ENCODE peak calls at places on chromosomes 16 and 17, in ten cellular contexts. One of them, this sample, is unnamed.

GRCh38 chr16:11152677-11153321 is 103.2 kb downstream of the SOCS1 start:
- DNase-seq in Calu3: no peak
- DNase-seq in endothelial cell: no peak
- DNase-seq in A673: no peak
- DNase-seq in choroid plexus epithelial cell: no peak
- DNase-seq in CD8-positive, alpha-beta T cell: no peak
- DNase-seq in AG09309: no peak
- DNase-seq in HCT116: no peak
- DNase-seq in mammary epithelial cell: no peak
- DNase-seq in stomach: no peak
- DNase-seq in this sample: no peak

GRCh38 chr17:76865174-76865573 is 3.0 kb upstream of the MGAT5B start:
- DNase-seq in HCT116: no peak
- DNase-seq in AG09309: no peak
- DNase-seq in stomach: no peak
- DNase-seq in mammary epithelial cell: no peak
- DNase-seq in CD8-positive, alpha-beta T cell: no peak
- DNase-seq in choroid plexus epithelial cell: no peak
- DNase-seq in A673: no peak
- DNase-seq in Calu3: no peak
- DNase-seq in endothelial cell: no peak
- DNase-seq in this sample: no peak

GRCh38 chr16:65413861-65414260 is 292.0 kb upstream of the CDH11 start:
- DNase-seq in HCT116: no peak
- DNase-seq in AG09309: no peak
- DNase-seq in CD8-positive, alpha-beta T cell: no peak
- DNase-seq in Calu3: no peak
- DNase-seq in A673: no peak
- DNase-seq in choroid plexus epithelial cell: peak; percentile 17
- DNase-seq in mammary epithelial cell: no peak
- DNase-seq in endothelial cell: no peak
- DNase-seq in stomach: no peak
- DNase-seq in this sample: no peak

GRCh38 chr17:50495918-50496317 is 12.3 kb upstream of the MYCBPAP start:
- DNase-seq in choroid plexus epithelial cell: peak; percentile 36
- DNase-seq in Calu3: no peak
- DNase-seq in AG09309: no peak
- DNase-seq in stomach: no peak
- DNase-seq in A673: no peak
- DNase-seq in mammary epithelial cell: no peak
- DNase-seq in endothelial cell: no peak
- DNase-seq in HCT116: no peak
- DNase-seq in CD8-positive, alpha-beta T cell: no peak
- DNase-seq in this sample: no peak

GRCh38 chr16:78689031-78689430 is 589.6 kb downstream of the WWOX start:
- DNase-seq in AG09309: no peak
- DNase-seq in mammary epithelial cell: no peak
- DNase-seq in Calu3: no peak
- DNase-seq in choroid plexus epithelial cell: no peak
- DNase-seq in HCT116: no peak
- DNase-seq in CD8-positive, alpha-beta T cell: no peak
- DNase-seq in endothelial cell: no peak
- DNase-seq in stomach: no peak
- DNase-seq in A673: no peak
- DNase-seq in this sample: no peak

GRCh38 chr17:39027037-39027436 is 59.8 kb upstream of the FBXO47 start:
- DNase-seq in A673: peak; percentile 23
- DNase-seq in choroid plexus epithelial cell: no peak
- DNase-seq in endothelial cell: peak; percentile 15
- DNase-seq in mammary epithelial cell: peak; percentile 16
- DNase-seq in stomach: peak; percentile 76
- DNase-seq in Calu3: peak; percentile 83
- DNase-seq in HCT116: no peak
- DNase-seq in AG09309: no peak
- DNase-seq in CD8-positive, alpha-beta T cell: peak; percentile 19
- DNase-seq in this sample: no peak

GRCh38 chr17:40827746-40828453 is 5.5 kb upstream of the KRT10 start:
- DNase-seq in HCT116: peak; percentile 80
- DNase-seq in stomach: no peak
- DNase-seq in mammary epithelial cell: peak; percentile 74
- DNase-seq in choroid plexus epithelial cell: peak; percentile 88
- DNase-seq in Calu3: no peak
- DNase-seq in CD8-positive, alpha-beta T cell: no peak
- DNase-seq in AG09309: no peak
- DNase-seq in endothelial cell: no peak
- DNase-seq in A673: peak; percentile 53
- DNase-seq in this sample: no peak

GRCh38 chr16:50591800-50592771 is 43.9 kb downstream of the NKD1 start:
- DNase-seq in HCT116: no peak
- DNase-seq in Calu3: peak; percentile 35
- DNase-seq in choroid plexus epithelial cell: no peak
- DNase-seq in A673: peak; percentile 32
- DNase-seq in endothelial cell: no peak
- DNase-seq in mammary epithelial cell: no peak
- DNase-seq in stomach: peak; percentile 37
- DNase-seq in CD8-positive, alpha-beta T cell: no peak
- DNase-seq in AG09309: no peak
- DNase-seq in this sample: no peak

GRCh38 chr17:36545093-36545464 is 360 bp downstream of the GGNBP2 start:
- DNase-seq in Calu3: peak; percentile 95
- DNase-seq in CD8-positive, alpha-beta T cell: no peak
- DNase-seq in HCT116: no peak
- DNase-seq in endothelial cell: no peak
- DNase-seq in choroid plexus epithelial cell: no peak
- DNase-seq in A673: no peak
- DNase-seq in AG09309: no peak
- DNase-seq in mammary epithelial cell: no peak
- DNase-seq in stomach: no peak
- DNase-seq in this sample: no peak

GRCh38 chr17:36545465-36546417 is 1.0 kb downstream of the GGNBP2 start:
- DNase-seq in stomach: peak; percentile 97
- DNase-seq in choroid plexus epithelial cell: peak; percentile 99
- DNase-seq in endothelial cell: peak; percentile 97
- DNase-seq in A673: peak; percentile 95
- DNase-seq in AG09309: peak; percentile 92
- DNase-seq in CD8-positive, alpha-beta T cell: peak; percentile 97
- DNase-seq in mammary epithelial cell: peak; percentile 97
- DNase-seq in Calu3: peak; percentile 100
- DNase-seq in HCT116: peak; percentile 93
- DNase-seq in this sample: peak; percentile 99

GRCh38 chr17:36542755-36543154 is 2.0 kb upstream of the GGNBP2 start:
- DNase-seq in mammary epithelial cell: no peak
- DNase-seq in Calu3: no peak
- DNase-seq in HCT116: no peak
- DNase-seq in AG09309: no peak
- DNase-seq in CD8-positive, alpha-beta T cell: no peak
- DNase-seq in A673: no peak
- DNase-seq in choroid plexus epithelial cell: no peak
- DNase-seq in stomach: no peak
- DNase-seq in endothelial cell: no peak
- DNase-seq in this sample: no peak

GRCh38 chr17:36544320-36545092 is at the start of gene GGNBP2:
- DNase-seq in stomach: peak; percentile 92
- DNase-seq in AG09309: peak; percentile 60
- DNase-seq in choroid plexus epithelial cell: peak; percentile 97
- DNase-seq in A673: peak; percentile 92
- DNase-seq in mammary epithelial cell: peak; percentile 91
- DNase-seq in HCT116: peak; percentile 76
- DNase-seq in CD8-positive, alpha-beta T cell: peak; percentile 90
- DNase-seq in Calu3: peak; percentile 100
- DNase-seq in endothelial cell: peak; percentile 95
- DNase-seq in this sample: peak; percentile 94

DNA sequence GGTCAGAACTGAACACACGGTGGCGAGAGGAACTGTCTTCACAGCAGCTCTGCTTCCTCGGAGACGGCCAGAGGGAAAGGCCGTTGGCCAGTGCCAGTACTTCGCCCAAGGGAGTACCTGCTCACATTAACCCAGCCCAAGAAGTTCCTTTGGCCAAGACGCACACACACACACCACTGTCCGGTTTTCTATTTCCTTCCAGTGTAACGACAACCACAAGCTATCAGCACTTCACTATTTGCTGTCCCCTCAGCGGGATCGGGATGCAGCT is 735 bp upstream of the GGNBP2 start:
- DNase-seq in endothelial cell: no peak
- DNase-seq in AG09309: no peak
- DNase-seq in HCT116: no peak
- DNase-seq in choroid plexus epithelial cell: no peak
- DNase-seq in Calu3: no peak
- DNase-seq in A673: peak; percentile 1
- DNase-seq in CD8-positive, alpha-beta T cell: peak; percentile 27
- DNase-seq in mammary epithelial cell: peak; percentile 60
- DNase-seq in stomach: peak; percentile 47
- DNase-seq in this sample: no peak
- TF ChIP-seq CTCF in endothelial cell: no peak
- TF ChIP-seq CTCF in AG09309: peak; percentile 21
- TF ChIP-seq CTCF in HCT116: peak; percentile 8
- TF ChIP-seq CTCF in choroid plexus epithelial cell: peak; percentile 35
- TF ChIP-seq CTCF in Calu3: no peak
- TF ChIP-seq CTCF in A673: no peak
- TF ChIP-seq CTCF in CD8-positive, alpha-beta T cell: no peak
- TF ChIP-seq CTCF in mammary epithelial cell: no peak
- TF ChIP-seq CTCF in stomach: no peak
- TF ChIP-seq CTCF in this sample: peak; percentile 25

GRCh38 chr16:4477966-4478365 is 1.8 kb downstream of the HMOX2 start:
- DNase-seq in stomach: no peak
- DNase-seq in HCT116: peak; percentile 45
- DNase-seq in A673: no peak
- DNase-seq in Calu3: peak; percentile 52
- DNase-seq in endothelial cell: peak; percentile 56
- DNase-seq in CD8-positive, alpha-beta T cell: no peak
- DNase-seq in mammary epithelial cell: peak; percentile 93
- DNase-seq in AG09309: no peak
- DNase-seq in choroid plexus epithelial cell: peak; percentile 50
- DNase-seq in this sample: no peak
- TF ChIP-seq CTCF in stomach: no peak
- TF ChIP-seq CTCF in HCT116: peak; percentile 12
- TF ChIP-seq CTCF in A673: peak; percentile 30
- TF ChIP-seq CTCF in Calu3: no peak
- TF ChIP-seq CTCF in endothelial cell: no peak
- TF ChIP-seq CTCF in CD8-positive, alpha-beta T cell: peak; percentile 27
- TF ChIP-seq CTCF in mammary epithelial cell: no peak
- TF ChIP-seq CTCF in AG09309: peak; percentile 21
- TF ChIP-seq CTCF in choroid plexus epithelial cell: peak; percentile 37
- TF ChIP-seq CTCF in this sample: peak; percentile 55

DNA sequence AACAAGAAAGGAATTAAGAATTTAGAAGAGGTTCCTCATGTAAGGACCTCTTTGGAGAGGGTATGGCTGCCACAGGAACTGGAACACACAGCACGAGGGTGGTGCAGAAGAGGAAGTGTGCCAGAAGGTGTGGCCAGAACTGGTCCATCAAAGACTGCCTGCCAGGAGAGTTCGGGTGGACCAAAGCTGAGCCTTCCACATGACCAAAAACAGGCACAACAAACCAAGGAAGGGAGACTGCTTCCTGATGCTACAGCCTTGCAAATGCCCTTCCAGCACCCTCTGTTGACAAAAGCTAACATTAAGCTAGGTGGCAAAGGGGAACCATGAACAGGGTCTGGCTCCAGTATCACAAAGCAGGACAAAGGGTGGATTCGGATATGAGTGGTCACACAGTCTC is 125.8 kb upstream of the TMEM97 start:
- DNase-seq in HCT116: no peak
- DNase-seq in AG09309: no peak
- DNase-seq in mammary epithelial cell: no peak
- DNase-seq in CD8-positive, alpha-beta T cell: no peak
- DNase-seq in stomach: no peak
- DNase-seq in endothelial cell: no peak
- DNase-seq in choroid plexus epithelial cell: no peak
- DNase-seq in A673: no peak
- DNase-seq in Calu3: peak; percentile 4
- DNase-seq in this sample: no peak
- TF ChIP-seq CTCF in HCT116: no peak
- TF ChIP-seq CTCF in AG09309: no peak
- TF ChIP-seq CTCF in mammary epithelial cell: no peak
- TF ChIP-seq CTCF in CD8-positive, alpha-beta T cell: no peak
- TF ChIP-seq CTCF in stomach: no peak
- TF ChIP-seq CTCF in endothelial cell: no peak
- TF ChIP-seq CTCF in choroid plexus epithelial cell: no peak
- TF ChIP-seq CTCF in A673: peak; percentile 21
- TF ChIP-seq CTCF in Calu3: no peak
- TF ChIP-seq CTCF in this sample: no peak

DNA sequence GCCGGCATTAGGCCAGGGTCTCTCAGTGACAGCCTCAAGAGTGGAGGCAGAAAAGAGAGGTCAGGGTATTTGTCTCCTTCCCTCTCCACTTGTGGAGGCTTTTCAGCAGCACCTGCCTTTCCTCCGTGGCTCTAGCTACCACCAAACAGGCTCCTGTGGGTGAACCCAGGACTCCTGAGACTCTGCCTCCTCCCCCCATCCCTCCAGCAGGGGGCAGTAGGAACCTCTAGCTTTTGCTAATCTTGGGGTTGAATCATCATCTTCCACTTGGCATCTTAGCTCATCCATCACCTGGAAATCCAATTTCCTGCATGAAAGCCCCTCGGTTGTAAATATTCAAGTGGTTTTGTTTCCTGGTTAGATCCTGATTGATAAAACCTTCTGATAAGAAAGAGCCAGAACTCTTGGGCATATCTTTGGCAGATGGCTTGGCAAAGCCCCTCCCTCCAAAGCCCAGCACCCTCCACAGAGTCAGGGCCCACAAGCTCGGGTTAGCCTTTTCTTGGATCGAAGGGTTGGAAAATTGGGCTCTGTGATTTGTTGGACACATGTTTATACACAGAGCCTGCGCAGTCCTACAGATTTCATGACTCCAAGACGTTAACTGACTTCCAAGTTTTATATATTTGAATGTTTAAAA is 322.1 kb downstream of the MAP2K4 start:
- DNase-seq in A673: peak; percentile 54
- DNase-seq in HCT116: peak; percentile 8
- DNase-seq in stomach: peak; percentile 62
- DNase-seq in Calu3: peak; percentile 31
- DNase-seq in CD8-positive, alpha-beta T cell: no peak
- DNase-seq in choroid plexus epithelial cell: peak; percentile 45
- DNase-seq in AG09309: no peak
- DNase-seq in endothelial cell: peak; percentile 56
- DNase-seq in mammary epithelial cell: no peak
- DNase-seq in this sample: no peak
- TF ChIP-seq CTCF in A673: peak; percentile 69
- TF ChIP-seq CTCF in HCT116: peak; percentile 71
- TF ChIP-seq CTCF in stomach: peak; percentile 47
- TF ChIP-seq CTCF in Calu3: peak; percentile 24
- TF ChIP-seq CTCF in CD8-positive, alpha-beta T cell: no peak
- TF ChIP-seq CTCF in choroid plexus epithelial cell: peak; percentile 73
- TF ChIP-seq CTCF in AG09309: peak; percentile 71
- TF ChIP-seq CTCF in endothelial cell: peak; percentile 63
- TF ChIP-seq CTCF in mammary epithelial cell: no peak
- TF ChIP-seq CTCF in this sample: peak; percentile 58

GRCh38 chr16:88099563-88099890 is 148.3 kb downstream of the BANP start:
- DNase-seq in HCT116: no peak
- DNase-seq in endothelial cell: no peak
- DNase-seq in Calu3: no peak
- DNase-seq in stomach: no peak
- DNase-seq in choroid plexus epithelial cell: no peak
- DNase-seq in mammary epithelial cell: no peak
- DNase-seq in CD8-positive, alpha-beta T cell: no peak
- DNase-seq in A673: no peak
- DNase-seq in AG09309: no peak
- DNase-seq in this sample: no peak
- TF ChIP-seq CTCF in HCT116: no peak
- TF ChIP-seq CTCF in endothelial cell: no peak
- TF ChIP-seq CTCF in Calu3: no peak
- TF ChIP-seq CTCF in stomach: no peak
- TF ChIP-seq CTCF in choroid plexus epithelial cell: no peak
- TF ChIP-seq CTCF in mammary epithelial cell: no peak
- TF ChIP-seq CTCF in CD8-positive, alpha-beta T cell: no peak
- TF ChIP-seq CTCF in A673: no peak
- TF ChIP-seq CTCF in AG09309: no peak
- TF ChIP-seq CTCF in this sample: no peak

This sample was measured in type B pancreatic cell.